ENCODE peak calls at places on chromosomes 6 and 20, in six cellular contexts. One of them, this sample, is unnamed.

GRCh38 chr6:52077180-52077884 is 10.1 kb downstream of the PKHD1 start:
- DNase-seq in hepatocyte: no peak
- DNase-seq in CD8-positive, alpha-beta memory T cell: no peak
- DNase-seq in colonic mucosa: no peak
- DNase-seq in adrenal gland: no peak
- DNase-seq in prostate gland: no peak
- DNase-seq in this sample: no peak

GRCh38 chr6:56400273-56400672 is 152.9 kb upstream of the COL21A1 start:
- DNase-seq in hepatocyte: no peak
- DNase-seq in CD8-positive, alpha-beta memory T cell: no peak
- DNase-seq in colonic mucosa: no peak
- DNase-seq in adrenal gland: no peak
- DNase-seq in prostate gland: no peak
- DNase-seq in this sample: no peak

GRCh38 chr20:57392512-57393271 is 1.5 kb downstream of the RBM38 start:
- DNase-seq in hepatocyte: no peak
- DNase-seq in CD8-positive, alpha-beta memory T cell: peak; percentile 96
- DNase-seq in colonic mucosa: peak; percentile 63
- DNase-seq in adrenal gland: peak; percentile 59
- DNase-seq in prostate gland: peak; percentile 44
- DNase-seq in this sample: no peak

GRCh38 chr6:43993881-43994523 is 133.2 kb downstream of the MRPL14 start:
- DNase-seq in hepatocyte: no peak
- DNase-seq in CD8-positive, alpha-beta memory T cell: no peak
- DNase-seq in colonic mucosa: no peak
- DNase-seq in adrenal gland: no peak
- DNase-seq in prostate gland: no peak
- DNase-seq in this sample: no peak

GRCh38 chr20:36084897-36085617 is 69.5 kb upstream of the EPB41L1 start:
- DNase-seq in hepatocyte: peak; percentile 55
- DNase-seq in CD8-positive, alpha-beta memory T cell: no peak
- DNase-seq in colonic mucosa: no peak
- DNase-seq in adrenal gland: no peak
- DNase-seq in prostate gland: no peak
- DNase-seq in this sample: no peak

GRCh38 chr20:22524393-22525015 is 59.9 kb downstream of the FOXA2 start:
- DNase-seq in hepatocyte: no peak
- DNase-seq in CD8-positive, alpha-beta memory T cell: no peak
- DNase-seq in colonic mucosa: no peak
- DNase-seq in adrenal gland: no peak
- DNase-seq in prostate gland: no peak
- DNase-seq in this sample: no peak

GRCh38 chr6:38495922-38496635 is 143.7 kb downstream of the BTBD9 start:
- DNase-seq in hepatocyte: no peak
- DNase-seq in CD8-positive, alpha-beta memory T cell: no peak
- DNase-seq in colonic mucosa: no peak
- DNase-seq in adrenal gland: peak; percentile 24
- DNase-seq in prostate gland: no peak
- DNase-seq in this sample: no peak

GRCh38 chr6:12543953-12544352 is 172.6 kb upstream of the PHACTR1 start:
- DNase-seq in hepatocyte: no peak
- DNase-seq in CD8-positive, alpha-beta memory T cell: no peak
- DNase-seq in colonic mucosa: no peak
- DNase-seq in adrenal gland: no peak
- DNase-seq in prostate gland: peak; percentile 13
- DNase-seq in this sample: no peak

GRCh38 chr6:89350281-89351037 is 2.1 kb downstream of the UBE2J1 start:
- DNase-seq in hepatocyte: no peak
- DNase-seq in CD8-positive, alpha-beta memory T cell: no peak
- DNase-seq in colonic mucosa: no peak
- DNase-seq in adrenal gland: no peak
- DNase-seq in prostate gland: no peak
- DNase-seq in this sample: no peak

GRCh38 chr20:17960927-17961599 is 7.5 kb downstream of the SNX5 start:
- DNase-seq in hepatocyte: no peak
- DNase-seq in CD8-positive, alpha-beta memory T cell: no peak
- DNase-seq in colonic mucosa: peak; percentile 45
- DNase-seq in adrenal gland: no peak
- DNase-seq in prostate gland: no peak
- DNase-seq in this sample: no peak

GRCh38 chr6:273441-274111 is 18.7 kb upstream of the DUSP22 start:
- DNase-seq in hepatocyte: no peak
- DNase-seq in CD8-positive, alpha-beta memory T cell: no peak
- DNase-seq in colonic mucosa: no peak
- DNase-seq in adrenal gland: no peak
- DNase-seq in prostate gland: no peak
- DNase-seq in this sample: no peak

GRCh38 chr6:71279321-71279720 is 9.3 kb upstream of the OGFRL1 start:
- DNase-seq in hepatocyte: no peak
- DNase-seq in CD8-positive, alpha-beta memory T cell: no peak
- DNase-seq in colonic mucosa: no peak
- DNase-seq in adrenal gland: no peak
- DNase-seq in prostate gland: no peak
- DNase-seq in this sample: no peak

GRCh38 chr20:45848421-45848820 is 8.8 kb downstream of the ACOT8 start:
- DNase-seq in hepatocyte: no peak
- DNase-seq in CD8-positive, alpha-beta memory T cell: no peak
- DNase-seq in colonic mucosa: no peak
- DNase-seq in adrenal gland: no peak
- DNase-seq in prostate gland: no peak
- DNase-seq in this sample: no peak

GRCh38 chr6:116229287-116229913 is 24.5 kb downstream of the TSPYL4 start:
- DNase-seq in hepatocyte: peak; percentile 32
- DNase-seq in CD8-positive, alpha-beta memory T cell: no peak
- DNase-seq in colonic mucosa: peak; percentile 52
- DNase-seq in adrenal gland: peak; percentile 77
- DNase-seq in prostate gland: no peak
- DNase-seq in this sample: no peak

GRCh38 chr6:166005401-166005845 is 162.2 kb downstream of the TBXT start:
- DNase-seq in hepatocyte: peak; percentile 37
- DNase-seq in CD8-positive, alpha-beta memory T cell: no peak
- DNase-seq in colonic mucosa: no peak
- DNase-seq in adrenal gland: peak; percentile 77
- DNase-seq in prostate gland: no peak
- DNase-seq in this sample: no peak

GRCh38 chr6:57246307-57246706 is 24.2 kb upstream of the RAB23 start:
- DNase-seq in hepatocyte: no peak
- DNase-seq in CD8-positive, alpha-beta memory T cell: no peak
- DNase-seq in colonic mucosa: no peak
- DNase-seq in adrenal gland: no peak
- DNase-seq in prostate gland: no peak
- DNase-seq in this sample: no peak

GRCh38 chr6:11207199-11207968 is 25.1 kb downstream of the NEDD9 start:
- DNase-seq in hepatocyte: peak; percentile 86
- DNase-seq in CD8-positive, alpha-beta memory T cell: no peak
- DNase-seq in colonic mucosa: peak; percentile 63
- DNase-seq in adrenal gland: peak; percentile 56
- DNase-seq in prostate gland: peak; percentile 89
- DNase-seq in this sample: peak; percentile 80

GRCh38 chr6:104402572-104402971 is 457.1 kb downstream of the HACE1 start:
- DNase-seq in hepatocyte: no peak
- DNase-seq in CD8-positive, alpha-beta memory T cell: no peak
- DNase-seq in colonic mucosa: no peak
- DNase-seq in adrenal gland: no peak
- DNase-seq in prostate gland: no peak
- DNase-seq in this sample: no peak

GRCh38 chr6:111563581-111563980 is 42.1 kb downstream of the TRAF3IP2 start:
- DNase-seq in hepatocyte: no peak
- DNase-seq in CD8-positive, alpha-beta memory T cell: no peak
- DNase-seq in colonic mucosa: no peak
- DNase-seq in adrenal gland: no peak
- DNase-seq in prostate gland: no peak
- DNase-seq in this sample: no peak

GRCh38 chr6:130913119-130913518 is 85.9 kb downstream of the SMLR1 start:
- DNase-seq in hepatocyte: no peak
- DNase-seq in CD8-positive, alpha-beta memory T cell: no peak
- DNase-seq in colonic mucosa: no peak
- DNase-seq in adrenal gland: no peak
- DNase-seq in prostate gland: no peak
- DNase-seq in this sample: no peak

GRCh38 chr6:37060195-37060559 is 54.7 kb downstream of the FGD2 start:
- DNase-seq in hepatocyte: no peak
- DNase-seq in CD8-positive, alpha-beta memory T cell: no peak
- DNase-seq in colonic mucosa: no peak
- DNase-seq in adrenal gland: no peak
- DNase-seq in prostate gland: no peak
- DNase-seq in this sample: no peak

GRCh38 chr20:3902041-3902440 is 12.9 kb downstream of the PANK2 start:
- DNase-seq in hepatocyte: no peak
- DNase-seq in CD8-positive, alpha-beta memory T cell: no peak
- DNase-seq in colonic mucosa: no peak
- DNase-seq in adrenal gland: no peak
- DNase-seq in prostate gland: no peak
- DNase-seq in this sample: no peak

GRCh38 chr6:104322849-104323248 is 536.9 kb downstream of the HACE1 start:
- DNase-seq in hepatocyte: no peak
- DNase-seq in CD8-positive, alpha-beta memory T cell: no peak
- DNase-seq in colonic mucosa: no peak
- DNase-seq in adrenal gland: no peak
- DNase-seq in prostate gland: no peak
- DNase-seq in this sample: no peak

GRCh38 chr6:34926655-34927054 is 37.6 kb downstream of the ANKS1A start:
- DNase-seq in hepatocyte: no peak
- DNase-seq in CD8-positive, alpha-beta memory T cell: no peak
- DNase-seq in colonic mucosa: no peak
- DNase-seq in adrenal gland: no peak
- DNase-seq in prostate gland: no peak
- DNase-seq in this sample: no peak

GRCh38 chr6:85096976-85097375 is 332.6 kb upstream of the TBX18 start:
- DNase-seq in hepatocyte: no peak
- DNase-seq in CD8-positive, alpha-beta memory T cell: no peak
- DNase-seq in colonic mucosa: no peak
- DNase-seq in adrenal gland: no peak
- DNase-seq in prostate gland: no peak
- DNase-seq in this sample: no peak
- H3K9me3 ChIP-seq in hepatocyte: no peaks in the 10 kb centered on the region
- H3K9me3 ChIP-seq in CD8-positive, alpha-beta memory T cell: no peaks in the 10 kb centered on the region
- H3K9me3 ChIP-seq in colonic mucosa: no peaks in the 10 kb centered on the region
- H3K9me3 ChIP-seq in adrenal gland: no peaks in the 10 kb centered on the region
- H3K9me3 ChIP-seq in prostate gland: no peaks in the 10 kb centered on the region
- H3K9me3 ChIP-seq in this sample: peaks cover 4% of the 10 kb centered on the region

GRCh38 chr20:19419420-19419819 is 207.0 kb downstream of the SLC24A3 start:
- DNase-seq in hepatocyte: no peak
- DNase-seq in CD8-positive, alpha-beta memory T cell: no peak
- DNase-seq in colonic mucosa: no peak
- DNase-seq in adrenal gland: no peak
- DNase-seq in prostate gland: no peak
- DNase-seq in this sample: no peak
- H3K4me1 ChIP-seq in hepatocyte: no peaks in the 10 kb centered on the region
- H3K4me1 ChIP-seq in CD8-positive, alpha-beta memory T cell: no peaks in the 10 kb centered on the region
- H3K4me1 ChIP-seq in colonic mucosa: no peaks in the 10 kb centered on the region
- H3K4me1 ChIP-seq in adrenal gland: no peaks in the 10 kb centered on the region
- H3K4me1 ChIP-seq in prostate gland: no peaks in the 10 kb centered on the region
- H3K4me1 ChIP-seq in this sample: no peaks in the 10 kb centered on the region

GRCh38 chr6:9360881-9361280 is 925.5 kb upstream of the SLC35B3 start:
- DNase-seq in hepatocyte: no peak
- DNase-seq in CD8-positive, alpha-beta memory T cell: no peak
- DNase-seq in colonic mucosa: no peak
- DNase-seq in adrenal gland: no peak
- DNase-seq in prostate gland: no peak
- DNase-seq in this sample: no peak

GRCh38 chr6:9365378-9365777 is 930.0 kb upstream of the SLC35B3 start:
- DNase-seq in hepatocyte: no peak
- DNase-seq in CD8-positive, alpha-beta memory T cell: no peak
- DNase-seq in colonic mucosa: no peak
- DNase-seq in adrenal gland: no peak
- DNase-seq in prostate gland: no peak
- DNase-seq in this sample: no peak

DNA sequence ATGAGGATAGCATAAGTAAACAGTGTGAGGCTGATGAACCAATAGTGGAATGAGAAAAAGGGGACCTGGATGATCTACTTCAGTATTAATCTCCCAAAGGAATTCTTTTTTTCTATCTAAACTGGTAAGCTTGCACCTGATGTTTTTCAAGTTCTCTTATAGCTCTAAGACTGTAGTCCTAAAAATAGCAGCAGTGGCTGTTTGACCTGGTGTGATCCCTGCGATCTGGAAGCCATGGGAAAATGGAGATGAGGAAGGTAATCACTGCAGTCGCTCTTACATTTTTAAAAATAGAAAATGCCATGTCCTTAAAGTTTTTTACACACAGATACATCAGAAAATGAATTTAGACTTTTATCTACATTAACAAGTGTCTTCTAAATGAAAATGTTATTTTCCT is 926.4 kb upstream of the SLC35B3 start:
- DNase-seq in hepatocyte: no peak
- DNase-seq in CD8-positive, alpha-beta memory T cell: no peak
- DNase-seq in colonic mucosa: no peak
- DNase-seq in adrenal gland: no peak
- DNase-seq in prostate gland: no peak
- DNase-seq in this sample: no peak
- H3K9me3 ChIP-seq in hepatocyte: peaks cover 3% of the 10 kb centered on the region
- H3K9me3 ChIP-seq in CD8-positive, alpha-beta memory T cell: no peaks in the 10 kb centered on the region
- H3K9me3 ChIP-seq in colonic mucosa: no peaks in the 10 kb centered on the region
- H3K9me3 ChIP-seq in adrenal gland: no peaks in the 10 kb centered on the region
- H3K9me3 ChIP-seq in prostate gland: no peaks in the 10 kb centered on the region
- H3K9me3 ChIP-seq in this sample: no peaks in the 10 kb centered on the region

DNA sequence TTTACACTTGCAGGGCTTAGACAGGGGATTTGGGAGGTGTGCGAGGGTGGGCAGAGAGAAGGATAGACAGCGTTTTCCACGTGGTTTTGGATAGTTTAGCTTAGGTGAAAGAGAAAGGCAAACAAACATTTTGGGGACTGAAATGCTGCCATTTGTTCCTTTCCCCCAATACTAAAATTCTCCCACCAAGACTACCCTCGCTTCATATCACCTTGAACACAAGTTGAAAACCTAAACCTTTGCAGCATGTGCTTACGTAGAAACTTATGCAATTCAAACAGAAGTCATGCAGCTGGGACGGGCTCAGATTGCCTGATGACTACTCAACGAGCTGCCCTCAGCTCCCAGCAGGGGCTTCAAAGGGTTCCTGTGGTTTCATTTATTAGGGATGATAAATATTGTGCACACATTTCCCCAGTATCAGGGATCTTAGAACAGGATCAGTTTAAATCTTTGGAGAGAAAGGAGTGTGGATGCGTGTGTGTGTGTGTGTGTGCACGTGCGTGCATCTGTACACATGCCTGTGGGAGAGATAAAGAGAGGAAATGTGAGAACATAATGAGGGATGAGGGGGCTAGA is 77.3 kb downstream of the SLC22A23 start:
- DNase-seq in hepatocyte: peak; percentile 46
- DNase-seq in CD8-positive, alpha-beta memory T cell: no peak
- DNase-seq in colonic mucosa: no peak
- DNase-seq in adrenal gland: no peak
- DNase-seq in prostate gland: no peak
- DNase-seq in this sample: no peak
- H3K4me1 ChIP-seq in hepatocyte: peaks cover 40% of the 10 kb centered on the region
- H3K4me1 ChIP-seq in CD8-positive, alpha-beta memory T cell: peaks cover 18% of the 10 kb centered on the region
- H3K4me1 ChIP-seq in colonic mucosa: peaks cover 9% of the 10 kb centered on the region
- H3K4me1 ChIP-seq in adrenal gland: peaks cover 10% of the 10 kb centered on the region
- H3K4me1 ChIP-seq in prostate gland: peaks cover 35% of the 10 kb centered on the region
- H3K4me1 ChIP-seq in this sample: peaks cover 17% of the 10 kb centered on the region

GRCh38 chr6:27448456-27448855 is 24.4 kb downstream of the ZNF184 start:
- DNase-seq in hepatocyte: no peak
- DNase-seq in CD8-positive, alpha-beta memory T cell: no peak
- DNase-seq in colonic mucosa: no peak
- DNase-seq in adrenal gland: no peak
- DNase-seq in prostate gland: no peak
- DNase-seq in this sample: no peak
- H3K9me3 ChIP-seq in hepatocyte: peaks cover 52% of the 10 kb centered on the region
- H3K9me3 ChIP-seq in CD8-positive, alpha-beta memory T cell: peaks cover 59% of the 10 kb centered on the region
- H3K9me3 ChIP-seq in colonic mucosa: peaks cover 33% of the 10 kb centered on the region
- H3K9me3 ChIP-seq in adrenal gland: peaks cover 60% of the 10 kb centered on the region
- H3K9me3 ChIP-seq in prostate gland: no peaks in the 10 kb centered on the region
- H3K9me3 ChIP-seq in this sample: peaks cover 46% of the 10 kb centered on the region

This sample was measured in lung.